ENCODE peak calls at places on chromosomes 2 and 18, in six cellular contexts. H is posterior cingulate gyrus; V is activated T-cell treated with anti-CD3 and anti-CD28 coated beads for 4 hours; K is activated CD8-positive, alpha-beta memory T cell treated with anti-CD3 and anti-CD28 coated beads, Interleukin-2, amount 50 U/mL, for 48 hours; W is substantia nigra; I is NCI-H748 treated with DMSO at 0.1 percent for 48 hours. C is an unnamed sample.

GRCh38 chr2:2325538-2325937 is 5.5 kb downstream of the MYT1L start:
- DNase-seq in H (no peak), V (no peak), K (no peak), W (no peak), I (peak), C (no peak)

GRCh38 chr18:79511671-79512301 is 116.1 kb downstream of the NFATC1 start:
- DNase-seq in H (peak), V (no peak), K (peak), W (no peak), I (no peak), C (no peak)

GRCh38 chr18:48974304-48975220 is 23.8 kb upstream of the SMAD7 start:
- DNase-seq in H (no peak), V (no peak), K (no peak), W (no peak), I (no peak), C (no peak)

GRCh38 chr2:75641587-75641986 is 5.0 kb upstream of the MRPL19 start:
- DNase-seq in H (no peak), V (no peak), K (no peak), W (no peak), I (no peak), C (no peak)

GRCh38 chr2:70541481-70542020 is 12.1 kb downstream of the TGFA start:
- DNase-seq in H (peak), V (no peak), K (no peak), W (no peak), I (no peak), C (no peak)

GRCh38 chr18:45690975-45691815 is 32.8 kb upstream of the SLC14A1 start:
- DNase-seq in H (peak), V (peak), K (peak), W (peak), I (peak), C (peak)

GRCh38 chr18:46407471-46408166 is 249.4 kb downstream of the LOXHD1 start:
- DNase-seq in H (no peak), V (no peak), K (no peak), W (no peak), I (no peak), C (no peak)

GRCh38 chr18:9094307-9095226 is 7.9 kb upstream of the NDUFV2 start:
- DNase-seq in H (no peak), V (no peak), K (no peak), W (no peak), I (no peak), C (no peak)

GRCh38 chr18:54616220-54616848 is 25.3 kb downstream of the DYNAP start:
- DNase-seq in H (no peak), V (no peak), K (no peak), W (no peak), I (no peak), C (no peak)

GRCh38 chr18:24153397-24153796 is 14.5 kb downstream of the CABYR start:
- DNase-seq in H (no peak), V (no peak), K (no peak), W (no peak), I (no peak), C (no peak)

GRCh38 chr2:127400897-127401756 is 13.4 kb upstream of the MAP3K2 start:
- DNase-seq in H (no peak), V (no peak), K (no peak), W (no peak), I (no peak), C (no peak)

GRCh38 chr2:168705534-168706470 is 96.6 kb upstream of the NOSTRIN start:
- DNase-seq in H (no peak), V (no peak), K (no peak), W (no peak), I (no peak), C (no peak)

GRCh38 chr2:8719528-8719927 is 37.7 kb downstream of the ID2 start:
- DNase-seq in H (no peak), V (no peak), K (no peak), W (no peak), I (no peak), C (no peak)

GRCh38 chr2:23954325-23955014 is 14.2 kb downstream of the UBXN2A start:
- DNase-seq in H (no peak), V (no peak), K (no peak), W (no peak), I (no peak), C (no peak)

GRCh38 chr2:233977296-233977837 is 60.2 kb downstream of the TRPM8 start:
- DNase-seq in H (no peak), V (no peak), K (peak), W (no peak), I (no peak), C (no peak)

GRCh38 chr18:36376361-36376760 is 78.8 kb downstream of the FHOD3 start:
- DNase-seq in H (no peak), V (no peak), K (no peak), W (no peak), I (no peak), C (no peak)

GRCh38 chr2:179096090-179096489 is 46.2 kb upstream of the CCDC141 start:
- DNase-seq in H (no peak), V (no peak), K (no peak), W (no peak), I (no peak), C (no peak)

GRCh38 chr2:179261161-179261825 is 3.3 kb downstream of the SESTD1 start:
- DNase-seq in H (no peak), V (no peak), K (no peak), W (no peak), I (no peak), C (no peak)

C was measured in KG1.